ENCODE peak calls at places on chromosomes 4 and X, in eight cellular contexts. One of them, this sample, is unnamed.

GRCh38 chr4:8732681-8733243 is 138.9 kb downstream of the HMX1 start:
- DNase-seq in endothelial cell of umbilical vein: no peak
- DNase-seq in neuronal stem cell: no peak
- DNase-seq in astrocyte: no peak
- DNase-seq in NT2/D1: no peak
- DNase-seq in HCT116: no peak
- DNase-seq in fibroblast of lung: no peak
- DNase-seq in GM23248: no peak
- DNase-seq in this sample: no peak

GRCh38 chr4:27568952-27569319 is 708.3 kb downstream of the STIM2 start:
- DNase-seq in endothelial cell of umbilical vein: no peak
- DNase-seq in neuronal stem cell: no peak
- DNase-seq in astrocyte: no peak
- DNase-seq in NT2/D1: no peak
- DNase-seq in HCT116: no peak
- DNase-seq in fibroblast of lung: no peak
- DNase-seq in GM23248: no peak
- DNase-seq in this sample: no peak

GRCh38 chr4:174696657-174697056 is 132.4 kb downstream of the GLRA3 start:
- DNase-seq in endothelial cell of umbilical vein: no peak
- DNase-seq in neuronal stem cell: no peak
- DNase-seq in astrocyte: no peak
- DNase-seq in NT2/D1: no peak
- DNase-seq in HCT116: no peak
- DNase-seq in fibroblast of lung: no peak
- DNase-seq in GM23248: no peak
- DNase-seq in this sample: no peak

GRCh38 chrX:16695079-16695676 is 17.3 kb downstream of the CTPS2 start:
- DNase-seq in endothelial cell of umbilical vein: peak; percentile 55
- DNase-seq in neuronal stem cell: no peak
- DNase-seq in astrocyte: peak; percentile 21
- DNase-seq in NT2/D1: no peak
- DNase-seq in HCT116: peak; percentile 26
- DNase-seq in fibroblast of lung: peak; percentile 59
- DNase-seq in GM23248: peak; percentile 40
- DNase-seq in this sample: peak; percentile 89

GRCh38 chr4:38674206-38675144 is 10.5 kb downstream of the KLF3 start:
- DNase-seq in endothelial cell of umbilical vein: peak; percentile 48
- DNase-seq in neuronal stem cell: no peak
- DNase-seq in astrocyte: no peak
- DNase-seq in NT2/D1: no peak
- DNase-seq in HCT116: no peak
- DNase-seq in fibroblast of lung: no peak
- DNase-seq in GM23248: peak; percentile 36
- DNase-seq in this sample: peak; percentile 34

GRCh38 chrX:106286053-106286650 is 118.0 kb downstream of the PWWP3B start:
- DNase-seq in endothelial cell of umbilical vein: no peak
- DNase-seq in neuronal stem cell: no peak
- DNase-seq in astrocyte: peak; percentile 62
- DNase-seq in NT2/D1: no peak
- DNase-seq in HCT116: peak; percentile 22
- DNase-seq in fibroblast of lung: no peak
- DNase-seq in GM23248: no peak
- DNase-seq in this sample: no peak

GRCh38 chrX:39899876-39900787 is 197.6 kb downstream of the BCOR start:
- DNase-seq in endothelial cell of umbilical vein: no peak
- DNase-seq in neuronal stem cell: no peak
- DNase-seq in astrocyte: no peak
- DNase-seq in NT2/D1: no peak
- DNase-seq in HCT116: no peak
- DNase-seq in fibroblast of lung: no peak
- DNase-seq in GM23248: no peak
- DNase-seq in this sample: no peak

GRCh38 chrX:3520458-3520857 is 174.0 kb upstream of the MXRA5 start:
- DNase-seq in endothelial cell of umbilical vein: no peak
- DNase-seq in neuronal stem cell: no peak
- DNase-seq in astrocyte: peak; percentile 61
- DNase-seq in NT2/D1: no peak
- DNase-seq in HCT116: no peak
- DNase-seq in fibroblast of lung: no peak
- DNase-seq in GM23248: peak; percentile 59
- DNase-seq in this sample: no peak

GRCh38 chrX:13747836-13748235 is 13.3 kb downstream of the OFD1 start:
- DNase-seq in endothelial cell of umbilical vein: peak; percentile 46
- DNase-seq in neuronal stem cell: no peak
- DNase-seq in astrocyte: peak; percentile 42
- DNase-seq in NT2/D1: no peak
- DNase-seq in HCT116: peak; percentile 37
- DNase-seq in fibroblast of lung: peak; percentile 81
- DNase-seq in GM23248: peak; percentile 70
- DNase-seq in this sample: peak; percentile 68

GRCh38 chr4:118254368-118254767 is 98.4 kb downstream of the PRSS12 start:
- DNase-seq in endothelial cell of umbilical vein: no peak
- DNase-seq in neuronal stem cell: no peak
- DNase-seq in astrocyte: no peak
- DNase-seq in NT2/D1: no peak
- DNase-seq in HCT116: no peak
- DNase-seq in fibroblast of lung: no peak
- DNase-seq in GM23248: no peak
- DNase-seq in this sample: no peak

GRCh38 chr4:181289203-181289602 is 954.0 kb upstream of the TENM3 start:
- DNase-seq in endothelial cell of umbilical vein: no peak
- DNase-seq in neuronal stem cell: no peak
- DNase-seq in astrocyte: no peak
- DNase-seq in NT2/D1: no peak
- DNase-seq in HCT116: no peak
- DNase-seq in fibroblast of lung: no peak
- DNase-seq in GM23248: no peak
- DNase-seq in this sample: no peak

GRCh38 chr4:133921280-133922195 is 280.1 kb downstream of the PABPC4L start:
- DNase-seq in endothelial cell of umbilical vein: peak; percentile 4
- DNase-seq in neuronal stem cell: no peak
- DNase-seq in astrocyte: no peak
- DNase-seq in NT2/D1: no peak
- DNase-seq in HCT116: no peak
- DNase-seq in fibroblast of lung: peak; percentile 58
- DNase-seq in GM23248: peak; percentile 32
- DNase-seq in this sample: peak; percentile 43

GRCh38 chr4:73470728-73471127 is 10.8 kb upstream of the AFM start:
- DNase-seq in endothelial cell of umbilical vein: no peak
- DNase-seq in neuronal stem cell: no peak
- DNase-seq in astrocyte: no peak
- DNase-seq in NT2/D1: no peak
- DNase-seq in HCT116: no peak
- DNase-seq in fibroblast of lung: no peak
- DNase-seq in GM23248: no peak
- DNase-seq in this sample: no peak

GRCh38 chr4:31328921-31329320 is 608.8 kb downstream of the PCDH7 start:
- DNase-seq in endothelial cell of umbilical vein: no peak
- DNase-seq in neuronal stem cell: no peak
- DNase-seq in astrocyte: no peak
- DNase-seq in NT2/D1: no peak
- DNase-seq in HCT116: no peak
- DNase-seq in fibroblast of lung: peak; percentile 82
- DNase-seq in GM23248: no peak
- DNase-seq in this sample: no peak

GRCh38 chr4:172830295-172830764 is 338.3 kb upstream of the GALNT7 start:
- DNase-seq in endothelial cell of umbilical vein: peak; percentile 14
- DNase-seq in neuronal stem cell: peak; percentile 33
- DNase-seq in astrocyte: no peak
- DNase-seq in NT2/D1: no peak
- DNase-seq in HCT116: peak; percentile 13
- DNase-seq in fibroblast of lung: peak; percentile 31
- DNase-seq in GM23248: peak; percentile 34
- DNase-seq in this sample: peak; percentile 66

GRCh38 chr4:89493367-89493766 is 185.8 kb upstream of the GPRIN3 start:
- DNase-seq in endothelial cell of umbilical vein: no peak
- DNase-seq in neuronal stem cell: no peak
- DNase-seq in astrocyte: no peak
- DNase-seq in NT2/D1: no peak
- DNase-seq in HCT116: no peak
- DNase-seq in fibroblast of lung: no peak
- DNase-seq in GM23248: no peak
- DNase-seq in this sample: no peak

GRCh38 chr4:89496851-89497250 is 189.3 kb upstream of the GPRIN3 start:
- DNase-seq in endothelial cell of umbilical vein: no peak
- DNase-seq in neuronal stem cell: no peak
- DNase-seq in astrocyte: peak; percentile 76
- DNase-seq in NT2/D1: no peak
- DNase-seq in HCT116: no peak
- DNase-seq in fibroblast of lung: no peak
- DNase-seq in GM23248: peak; percentile 19
- DNase-seq in this sample: no peak

GRCh38 chr4:89491731-89492235 is 184.2 kb upstream of the GPRIN3 start:
- DNase-seq in endothelial cell of umbilical vein: no peak
- DNase-seq in neuronal stem cell: no peak
- DNase-seq in astrocyte: peak; percentile 7
- DNase-seq in NT2/D1: peak; percentile 20
- DNase-seq in HCT116: no peak
- DNase-seq in fibroblast of lung: no peak
- DNase-seq in GM23248: no peak
- DNase-seq in this sample: no peak

GRCh38 chr4:89489338-89489771 is 181.8 kb upstream of the GPRIN3 start:
- DNase-seq in endothelial cell of umbilical vein: peak; percentile 93
- DNase-seq in neuronal stem cell: no peak
- DNase-seq in astrocyte: no peak
- DNase-seq in NT2/D1: no peak
- DNase-seq in HCT116: no peak
- DNase-seq in fibroblast of lung: no peak
- DNase-seq in GM23248: no peak
- DNase-seq in this sample: no peak

DNA sequence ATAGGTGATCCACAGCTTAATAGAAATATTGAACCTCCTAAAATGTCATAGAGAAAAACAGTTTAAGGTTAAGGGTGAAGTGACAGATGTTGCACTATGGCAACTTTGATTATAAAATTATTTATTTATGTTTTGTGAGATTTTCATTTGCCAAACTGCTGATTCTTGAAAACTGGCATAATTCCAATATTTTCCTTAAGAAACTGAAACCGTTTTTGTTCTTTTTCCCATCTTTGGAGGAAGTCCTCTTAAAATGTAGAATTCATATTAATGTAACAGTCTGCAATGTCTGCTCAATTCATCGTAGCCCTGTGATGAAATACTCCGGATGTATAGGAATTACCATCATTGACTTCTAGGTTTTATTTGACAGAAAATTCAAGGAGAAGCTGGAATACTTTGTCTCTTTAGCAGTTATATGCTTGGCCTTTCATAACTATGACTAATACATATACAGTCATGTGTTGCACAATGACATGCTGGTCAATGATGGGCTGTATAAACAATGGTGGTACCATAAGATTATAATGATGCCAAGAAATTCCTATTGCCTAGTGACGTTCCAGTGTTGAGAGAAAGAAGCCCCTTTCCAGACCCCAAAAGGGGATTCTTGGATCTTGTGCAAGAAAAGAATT is 185.0 kb upstream of the GPRIN3 start:
- DNase-seq in endothelial cell of umbilical vein: peak; percentile 94
- DNase-seq in neuronal stem cell: no peak
- DNase-seq in astrocyte: peak; percentile 83
- DNase-seq in NT2/D1: no peak
- DNase-seq in HCT116: no peak
- DNase-seq in fibroblast of lung: peak; percentile 98
- DNase-seq in GM23248: peak; percentile 85
- DNase-seq in this sample: no peak
- H3K9ac ChIP-seq in endothelial cell of umbilical vein: peak overlapping the region; percentile 83
- H3K9ac ChIP-seq in neuronal stem cell: no peak overlapping the region
- H3K9ac ChIP-seq in astrocyte: no peak overlapping the region
- H3K9ac ChIP-seq in NT2/D1: no peak overlapping the region
- H3K9ac ChIP-seq in HCT116: no peak overlapping the region
- H3K9ac ChIP-seq in fibroblast of lung: no peak overlapping the region
- H3K9ac ChIP-seq in GM23248: peak overlapping the region; percentile 35
- H3K9ac ChIP-seq in this sample: no peak overlapping the region

GRCh38 chrX:38326086-38326485 is 1.2 kb downstream of the RPGR start:
- DNase-seq in endothelial cell of umbilical vein: peak; percentile 44
- DNase-seq in neuronal stem cell: no peak
- DNase-seq in astrocyte: no peak
- DNase-seq in NT2/D1: no peak
- DNase-seq in HCT116: no peak
- DNase-seq in fibroblast of lung: no peak
- DNase-seq in GM23248: peak; percentile 14
- DNase-seq in this sample: peak; percentile 40

GRCh38 chrX:38327007-38327774 is at the start of gene RPGR:
- DNase-seq in endothelial cell of umbilical vein: peak; percentile 93
- DNase-seq in neuronal stem cell: peak; percentile 84
- DNase-seq in astrocyte: peak; percentile 83
- DNase-seq in NT2/D1: peak; percentile 84
- DNase-seq in HCT116: peak; percentile 79
- DNase-seq in fibroblast of lung: peak; percentile 93
- DNase-seq in GM23248: peak; percentile 93
- DNase-seq in this sample: peak; percentile 96

GRCh38 chrX:38332505-38332904 is 5.2 kb upstream of the RPGR start:
- DNase-seq in endothelial cell of umbilical vein: no peak
- DNase-seq in neuronal stem cell: no peak
- DNase-seq in astrocyte: no peak
- DNase-seq in NT2/D1: no peak
- DNase-seq in HCT116: no peak
- DNase-seq in fibroblast of lung: no peak
- DNase-seq in GM23248: no peak
- DNase-seq in this sample: no peak

DNA sequence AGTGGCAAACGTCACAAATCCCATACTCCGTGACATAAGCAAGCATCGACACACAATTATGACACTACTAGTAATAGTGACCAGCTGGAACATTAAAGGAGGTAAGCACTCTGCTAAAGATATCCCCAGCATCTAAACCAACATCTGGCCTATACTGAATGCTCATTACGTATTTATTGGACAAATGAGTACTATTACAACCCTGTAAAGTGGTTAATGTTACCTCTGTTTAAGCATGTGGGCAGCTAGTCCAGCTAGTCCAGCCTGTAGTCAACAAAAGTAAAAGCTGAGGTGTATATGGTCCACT is 419 bp upstream of the RPGR start:
- DNase-seq in endothelial cell of umbilical vein: no peak
- DNase-seq in neuronal stem cell: no peak
- DNase-seq in astrocyte: no peak
- DNase-seq in NT2/D1: no peak
- DNase-seq in HCT116: no peak
- DNase-seq in fibroblast of lung: no peak
- DNase-seq in GM23248: no peak
- DNase-seq in this sample: no peak
- H3K9ac ChIP-seq in endothelial cell of umbilical vein: no peak overlapping the region
- H3K9ac ChIP-seq in neuronal stem cell: no peak overlapping the region
- H3K9ac ChIP-seq in astrocyte: peak overlapping the region; percentile 86
- H3K9ac ChIP-seq in NT2/D1: peak overlapping the region; percentile 87
- H3K9ac ChIP-seq in HCT116: peak overlapping the region; percentile 65
- H3K9ac ChIP-seq in fibroblast of lung: no peak overlapping the region
- H3K9ac ChIP-seq in GM23248: peak overlapping the region; percentile 98
- H3K9ac ChIP-seq in this sample: peak overlapping the region; percentile 63

GRCh38 chrX:19448077-19448476 is 67.2 kb downstream of the MAP3K15 start:
- DNase-seq in endothelial cell of umbilical vein: no peak
- DNase-seq in neuronal stem cell: no peak
- DNase-seq in astrocyte: no peak
- DNase-seq in NT2/D1: no peak
- DNase-seq in HCT116: no peak
- DNase-seq in fibroblast of lung: no peak
- DNase-seq in GM23248: no peak
- DNase-seq in this sample: no peak
- H3K9ac ChIP-seq in endothelial cell of umbilical vein: no peak overlapping the region
- H3K9ac ChIP-seq in neuronal stem cell: no peak overlapping the region
- H3K9ac ChIP-seq in astrocyte: no peak overlapping the region
- H3K9ac ChIP-seq in NT2/D1: no peak overlapping the region
- H3K9ac ChIP-seq in HCT116: no peak overlapping the region
- H3K9ac ChIP-seq in fibroblast of lung: no peak overlapping the region
- H3K9ac ChIP-seq in GM23248: no peak overlapping the region
- H3K9ac ChIP-seq in this sample: no peak overlapping the region

GRCh38 chr4:144504853-144505252 is 141.1 kb upstream of the HHIP start:
- DNase-seq in endothelial cell of umbilical vein: no peak
- DNase-seq in neuronal stem cell: no peak
- DNase-seq in astrocyte: peak; percentile 31
- DNase-seq in NT2/D1: no peak
- DNase-seq in HCT116: no peak
- DNase-seq in fibroblast of lung: no peak
- DNase-seq in GM23248: no peak
- DNase-seq in this sample: no peak
- H3K9ac ChIP-seq in endothelial cell of umbilical vein: no peak overlapping the region
- H3K9ac ChIP-seq in neuronal stem cell: no peak overlapping the region
- H3K9ac ChIP-seq in astrocyte: no peak overlapping the region
- H3K9ac ChIP-seq in NT2/D1: no peak overlapping the region
- H3K9ac ChIP-seq in HCT116: no peak overlapping the region
- H3K9ac ChIP-seq in fibroblast of lung: no peak overlapping the region
- H3K9ac ChIP-seq in GM23248: no peak overlapping the region
- H3K9ac ChIP-seq in this sample: no peak overlapping the region

This sample was measured in Karpas-422.